ENCODE peak calls at places on chromosome 5, in four cellular contexts. One of them, this sample, is unnamed.

GRCh38 chr5:172731286-172732073 is 39.5 kb downstream of the DUSP1 start:
- DNase-seq in HCT116: peak; percentile 66
- DNase-seq in NB4: no peak
- DNase-seq in Peyer's patch: no peak
- DNase-seq in this sample: peak; percentile 30

GRCh38 chr5:143554194-143554717 is 150.8 kb upstream of the NR3C1 start:
- DNase-seq in HCT116: no peak
- DNase-seq in NB4: peak; percentile 79
- DNase-seq in Peyer's patch: no peak
- DNase-seq in this sample: peak; percentile 45

GRCh38 chr5:169650701-169651331 is 13.7 kb downstream of the DOCK2 start:
- DNase-seq in HCT116: no peak
- DNase-seq in NB4: peak; percentile 65
- DNase-seq in Peyer's patch: no peak
- DNase-seq in this sample: no peak

GRCh38 chr5:36462295-36463021 is 143.9 kb upstream of the SLC1A3 start:
- DNase-seq in HCT116: no peak
- DNase-seq in NB4: peak; percentile 18
- DNase-seq in Peyer's patch: no peak
- DNase-seq in this sample: no peak

GRCh38 chr5:52469420-52469819 is 318.3 kb upstream of the ITGA1 start:
- DNase-seq in HCT116: no peak
- DNase-seq in NB4: no peak
- DNase-seq in Peyer's patch: no peak
- DNase-seq in this sample: no peak

GRCh38 chr5:171415115-171415730 is 4.2 kb upstream of the FGF18 start:
- DNase-seq in HCT116: no peak
- DNase-seq in NB4: peak; percentile 28
- DNase-seq in Peyer's patch: no peak
- DNase-seq in this sample: no peak

GRCh38 chr5:118956727-118957126 is 31.6 kb downstream of the DTWD2 start:
- DNase-seq in HCT116: no peak
- DNase-seq in NB4: peak; percentile 29
- DNase-seq in Peyer's patch: no peak
- DNase-seq in this sample: no peak

GRCh38 chr5:126368239-126368812 is 54.9 kb upstream of the GRAMD2B start:
- DNase-seq in HCT116: no peak
- DNase-seq in NB4: no peak
- DNase-seq in Peyer's patch: no peak
- DNase-seq in this sample: no peak

GRCh38 chr5:179304466-179304865 is 40.8 kb downstream of the ADAMTS2 start:
- DNase-seq in HCT116: no peak
- DNase-seq in NB4: no peak
- DNase-seq in Peyer's patch: no peak
- DNase-seq in this sample: no peak

GRCh38 chr5:74326571-74327338 is 313.8 kb downstream of the ENC1 start:
- DNase-seq in HCT116: peak; percentile 87
- DNase-seq in NB4: peak; percentile 86
- DNase-seq in Peyer's patch: no peak
- DNase-seq in this sample: peak; percentile 49

GRCh38 chr5:75610201-75610600 is 1.1 kb upstream of the ANKDD1B start:
- DNase-seq in HCT116: no peak
- DNase-seq in NB4: no peak
- DNase-seq in Peyer's patch: no peak
- DNase-seq in this sample: no peak

GRCh38 chr5:159576902-159577301 is 246.6 kb upstream of the IL12B start:
- DNase-seq in HCT116: no peak
- DNase-seq in NB4: peak; percentile 2
- DNase-seq in Peyer's patch: no peak
- DNase-seq in this sample: no peak

GRCh38 chr5:72598461-72599433 is 91.5 kb upstream of the ZNF366 start:
- DNase-seq in HCT116: no peak
- DNase-seq in NB4: peak; percentile 80
- DNase-seq in Peyer's patch: peak; percentile 59
- DNase-seq in this sample: no peak

GRCh38 chr5:86999951-87000350 is 267.7 kb upstream of the RASA1 start:
- DNase-seq in HCT116: no peak
- DNase-seq in NB4: no peak
- DNase-seq in Peyer's patch: no peak
- DNase-seq in this sample: no peak

GRCh38 chr5:115050860-115051259 is 118.8 kb downstream of the TRIM36 start:
- DNase-seq in HCT116: no peak
- DNase-seq in NB4: no peak
- DNase-seq in Peyer's patch: no peak
- DNase-seq in this sample: no peak

GRCh38 chr5:173752636-173753035 is 135.5 kb upstream of the CPEB4 start:
- DNase-seq in HCT116: no peak
- DNase-seq in NB4: no peak
- DNase-seq in Peyer's patch: no peak
- DNase-seq in this sample: no peak

GRCh38 chr5:6712136-6712581 is 1.1 kb upstream of the TENT4A start:
- DNase-seq in HCT116: no peak
- DNase-seq in NB4: peak; percentile 78
- DNase-seq in Peyer's patch: peak; percentile 53
- DNase-seq in this sample: peak; percentile 64

GRCh38 chr5:92687793-92688467 is 893.1 kb downstream of the NR2F1-AS1 start:
- DNase-seq in HCT116: peak; percentile 29
- DNase-seq in NB4: peak; percentile 8
- DNase-seq in Peyer's patch: no peak
- DNase-seq in this sample: no peak

GRCh38 chr5:57298295-57298984 is 124.6 kb downstream of the GPBP1 start:
- DNase-seq in HCT116: peak; percentile 82
- DNase-seq in NB4: peak; percentile 76
- DNase-seq in Peyer's patch: peak; percentile 78
- DNase-seq in this sample: peak; percentile 12

GRCh38 chr5:100709771-100710170 is 174.6 kb downstream of the FAM174A start:
- DNase-seq in HCT116: no peak
- DNase-seq in NB4: no peak
- DNase-seq in Peyer's patch: no peak
- DNase-seq in this sample: no peak

GRCh38 chr5:126868961-126869451 is 92.1 kb downstream of the LMNB1 start:
- DNase-seq in HCT116: no peak
- DNase-seq in NB4: no peak
- DNase-seq in Peyer's patch: peak; percentile 42
- DNase-seq in this sample: no peak

GRCh38 chr5:132500931-132501628 is 10.5 kb upstream of the IRF1 start:
- DNase-seq in HCT116: no peak
- DNase-seq in NB4: peak; percentile 91
- DNase-seq in Peyer's patch: peak; percentile 76
- DNase-seq in this sample: no peak

GRCh38 chr5:107422494-107422893 is 248.2 kb downstream of the EFNA5 start:
- DNase-seq in HCT116: no peak
- DNase-seq in NB4: no peak
- DNase-seq in Peyer's patch: no peak
- DNase-seq in this sample: no peak

GRCh38 chr5:124596595-124597388 is 149.6 kb downstream of the ZNF608 start:
- DNase-seq in HCT116: peak; percentile 51
- DNase-seq in NB4: no peak
- DNase-seq in Peyer's patch: no peak
- DNase-seq in this sample: no peak

GRCh38 chr5:101783241-101784095 is 512.6 kb downstream of the SLCO4C1 start:
- DNase-seq in HCT116: no peak
- DNase-seq in NB4: no peak
- DNase-seq in Peyer's patch: no peak
- DNase-seq in this sample: no peak

GRCh38 chr5:62354028-62354874 is 48.2 kb downstream of the KIF2A start:
- DNase-seq in HCT116: peak; percentile 31
- DNase-seq in NB4: peak; percentile 51
- DNase-seq in Peyer's patch: no peak
- DNase-seq in this sample: no peak

GRCh38 chr5:51685399-51685798 is 302.2 kb downstream of the ISL1 start:
- DNase-seq in HCT116: no peak
- DNase-seq in NB4: no peak
- DNase-seq in Peyer's patch: no peak
- DNase-seq in this sample: no peak

GRCh38 chr5:28726815-28727214 is 1688.4 kb upstream of the CDH9 start:
- DNase-seq in HCT116: no peak
- DNase-seq in NB4: no peak
- DNase-seq in Peyer's patch: no peak
- DNase-seq in this sample: no peak

GRCh38 chr5:105922574-105922973 is 1748.2 kb downstream of the EFNA5 start:
- DNase-seq in HCT116: no peak
- DNase-seq in NB4: no peak
- DNase-seq in Peyer's patch: no peak
- DNase-seq in this sample: no peak

GRCh38 chr5:160375166-160375565 is 4.7 kb upstream of the C1QTNF2 start:
- DNase-seq in HCT116: no peak
- DNase-seq in NB4: no peak
- DNase-seq in Peyer's patch: no peak
- DNase-seq in this sample: no peak

GRCh38 chr5:116766470-116766947 is 191.9 kb upstream of the SEMA6A start:
- DNase-seq in HCT116: peak; percentile 69
- DNase-seq in NB4: peak; percentile 82
- DNase-seq in Peyer's patch: no peak
- DNase-seq in this sample: peak; percentile 30

GRCh38 chr5:38258319-38259061 is at the start of gene EGFLAM:
- DNase-seq in HCT116: no peak
- DNase-seq in NB4: peak; percentile 6
- DNase-seq in Peyer's patch: no peak
- DNase-seq in this sample: no peak

GRCh38 chr5:139644646-139645494 is 3.3 kb upstream of the CXXC5 start:
- DNase-seq in HCT116: no peak
- DNase-seq in NB4: peak; percentile 45
- DNase-seq in Peyer's patch: peak; percentile 15
- DNase-seq in this sample: no peak

GRCh38 chr5:144206136-144206535 is 35.5 kb downstream of the KCTD16 start:
- DNase-seq in HCT116: no peak
- DNase-seq in NB4: no peak
- DNase-seq in Peyer's patch: no peak
- DNase-seq in this sample: no peak

GRCh38 chr5:126801992-126802294 is 25.0 kb downstream of the LMNB1 start:
- DNase-seq in HCT116: no peak
- DNase-seq in NB4: peak; percentile 36
- DNase-seq in Peyer's patch: no peak
- DNase-seq in this sample: no peak

GRCh38 chr5:109947667-109948066 is 257.9 kb downstream of the MAN2A1 start:
- DNase-seq in HCT116: no peak
- DNase-seq in NB4: no peak
- DNase-seq in Peyer's patch: no peak
- DNase-seq in this sample: no peak

GRCh38 chr5:150774145-150774544 is 4.4 kb upstream of the SMIM3 start:
- DNase-seq in HCT116: no peak
- DNase-seq in NB4: peak; percentile 50
- DNase-seq in Peyer's patch: no peak
- DNase-seq in this sample: no peak

GRCh38 chr5:6585939-6586646 is 46.8 kb downstream of the NSUN2 start:
- DNase-seq in HCT116: no peak
- DNase-seq in NB4: no peak
- DNase-seq in Peyer's patch: no peak
- DNase-seq in this sample: no peak

GRCh38 chr5:126816649-126817048 is 39.7 kb downstream of the LMNB1 start:
- DNase-seq in HCT116: no peak
- DNase-seq in NB4: no peak
- DNase-seq in Peyer's patch: no peak
- DNase-seq in this sample: no peak

GRCh38 chr5:148384389-148384756 is 615 bp downstream of the FBXO38 start:
- DNase-seq in HCT116: no peak
- DNase-seq in NB4: no peak
- DNase-seq in Peyer's patch: no peak
- DNase-seq in this sample: no peak
- TF ChIP-seq POLR2A in HCT116: no peak
- TF ChIP-seq POLR2A in NB4: no peak
- TF ChIP-seq POLR2A in Peyer's patch: no peak
- TF ChIP-seq POLR2A in this sample: no peak

DNA sequence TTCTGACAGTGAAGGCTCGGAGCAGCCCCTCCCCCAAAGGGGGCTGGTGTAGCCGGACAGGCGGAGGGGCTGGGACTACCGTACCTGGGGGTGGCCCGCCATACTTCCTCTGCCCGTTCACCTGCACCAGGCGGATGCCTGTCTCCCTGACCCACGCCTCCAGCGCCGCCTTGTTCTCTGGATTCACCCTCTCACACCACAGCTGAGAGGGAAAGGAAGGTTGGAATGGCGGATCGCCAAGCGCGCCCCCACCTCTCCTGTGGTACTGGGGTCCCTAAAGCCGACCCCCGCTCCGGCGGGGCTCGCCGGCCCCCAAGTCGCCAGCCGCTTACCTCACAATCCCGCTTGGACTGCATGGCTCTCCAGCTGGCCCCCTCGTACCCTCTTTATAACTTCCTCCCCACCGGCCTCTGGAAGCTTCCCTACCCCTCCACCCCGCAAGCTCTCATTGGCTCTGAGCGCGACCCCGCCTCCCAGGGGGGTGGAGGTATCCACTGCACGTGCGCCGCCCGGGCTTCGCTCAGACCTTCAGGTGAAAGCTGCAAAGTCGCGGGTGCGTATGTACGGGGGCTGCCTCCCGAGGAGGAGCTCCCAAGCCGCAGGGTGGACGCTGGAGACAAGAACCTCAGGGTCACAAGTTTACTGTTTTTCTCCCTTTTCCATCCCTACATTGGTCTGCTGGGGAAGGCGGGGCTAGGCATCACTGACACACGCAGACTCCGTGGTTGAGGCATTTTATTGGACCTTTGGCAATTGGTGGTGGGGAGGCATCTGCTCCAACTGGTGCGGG is at the start of gene DND1:
- DNase-seq in HCT116: no peak
- DNase-seq in NB4: peak; percentile 30
- DNase-seq in Peyer's patch: no peak
- DNase-seq in this sample: no peak
- TF ChIP-seq POLR2A in HCT116: no peak
- TF ChIP-seq POLR2A in NB4: no peak
- TF ChIP-seq POLR2A in Peyer's patch: no peak
- TF ChIP-seq POLR2A in this sample: no peak

DNA sequence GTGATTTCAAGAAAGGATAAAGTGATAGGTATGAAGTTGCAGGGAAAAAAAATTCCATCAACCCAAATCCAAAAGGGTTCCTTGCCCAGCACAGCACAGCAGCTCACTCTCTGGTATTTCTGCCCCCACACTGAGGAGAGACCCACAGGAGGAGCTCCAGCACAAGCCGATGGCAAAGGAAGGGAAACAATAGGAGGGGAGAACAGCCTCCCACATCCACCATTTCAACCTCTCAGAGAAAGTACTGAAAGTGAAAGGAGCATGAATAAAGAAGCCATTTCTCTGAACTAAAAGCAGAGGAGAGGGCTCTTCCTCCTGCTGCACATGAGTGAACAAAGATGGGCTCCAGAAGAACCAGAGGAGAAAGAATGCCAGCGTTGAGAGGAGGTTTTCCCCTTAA is 54.9 kb upstream of the ZSWIM6 start:
- DNase-seq in HCT116: no peak
- DNase-seq in NB4: no peak
- DNase-seq in Peyer's patch: no peak
- DNase-seq in this sample: no peak
- TF ChIP-seq POLR2A in HCT116: no peak
- TF ChIP-seq POLR2A in NB4: no peak
- TF ChIP-seq POLR2A in Peyer's patch: no peak
- TF ChIP-seq POLR2A in this sample: no peak

GRCh38 chr5:149731617-149732400 is 1.7 kb downstream of the PPARGC1B start:
- DNase-seq in HCT116: peak; percentile 64
- DNase-seq in NB4: peak; percentile 90
- DNase-seq in Peyer's patch: peak; percentile 86
- DNase-seq in this sample: peak; percentile 77
- TF ChIP-seq POLR2A in HCT116: no peak
- TF ChIP-seq POLR2A in NB4: peak; percentile 13
- TF ChIP-seq POLR2A in Peyer's patch: peak; percentile 52
- TF ChIP-seq POLR2A in this sample: no peak

GRCh38 chr5:138541511-138541910 is 1.5 kb downstream of the ETF1 start:
- DNase-seq in HCT116: no peak
- DNase-seq in NB4: no peak
- DNase-seq in Peyer's patch: no peak
- DNase-seq in this sample: no peak
- TF ChIP-seq POLR2A in HCT116: no peak
- TF ChIP-seq POLR2A in NB4: no peak
- TF ChIP-seq POLR2A in Peyer's patch: no peak
- TF ChIP-seq POLR2A in this sample: no peak

This sample was measured in H54.